ENCODE peak calls at places on chromosome 12, in ten cellular contexts. Y is iris pigment epithelial cell; Z is naive thymus-derived CD8-positive, alpha-beta T cell; D is bronchial epithelial cell; K is GM10248; L is D341Med; T is ovary; M is A549; G is activated CD8-positive, alpha-beta memory T cell treated with anti-CD3 and anti-CD28 coated beads, Interleukin-2, amount 50 U/mL, for 48 hours; E is occipital lobe. S is an unnamed sample.

GRCh38 chr12:19227190-19227879 is 97.8 kb downstream of the PLEKHA5 start:
- DNase-seq in Y (no peak), Z (no peak), D (no peak), K (no peak), L (peak), T (no peak), M (no peak), G (no peak), E (no peak), S (no peak)

GRCh38 chr12:109815225-109815624 is 18.0 kb downstream of the TRPV4 start:
- DNase-seq in Y (no peak), Z (no peak), D (no peak), K (no peak), L (no peak), T (no peak), M (no peak), G (no peak), E (no peak), S (no peak)

GRCh38 chr12:53078425-53079225 is 565 bp downstream of the SPRYD3 start:
- DNase-seq in Y (peak), Z (peak), D (peak), K (no peak), L (no peak), T (peak), M (no peak), G (no peak), E (no peak), S (peak)

GRCh38 chr12:88578821-88579518 is 1.3 kb downstream of the KITLG start:
- DNase-seq in Y (peak), Z (no peak), D (peak), K (no peak), L (peak), T (no peak), M (peak), G (no peak), E (no peak), S (peak)

GRCh38 chr12:2289525-2289924 is 236.7 kb downstream of the CACNA1C start:
- DNase-seq in Y (no peak), Z (no peak), D (no peak), K (no peak), L (no peak), T (no peak), M (no peak), G (no peak), E (no peak), S (no peak)

GRCh38 chr12:12349711-12350665 is at the start of gene MANSC1:
- DNase-seq in Y (no peak), Z (peak), D (no peak), K (peak), L (peak), T (peak), M (peak), G (peak), E (peak), S (peak)

GRCh38 chr12:25829192-25829591 is 129.3 kb upstream of the RASSF8 start:
- DNase-seq in Y (peak), Z (no peak), D (peak), K (no peak), L (no peak), T (no peak), M (peak), G (no peak), E (no peak), S (no peak)

GRCh38 chr12:90858261-90858660 is 96.7 kb downstream of the CCER1 start:
- DNase-seq in Y (peak), Z (no peak), D (no peak), K (no peak), L (no peak), T (no peak), M (no peak), G (no peak), E (no peak), S (peak)

GRCh38 chr12:19316420-19316819 is 122.9 kb upstream of the AEBP2 start:
- DNase-seq in Y (peak), Z (no peak), D (peak), K (no peak), L (no peak), T (no peak), M (peak), G (no peak), E (no peak), S (no peak)

GRCh38 chr12:95852133-95852532 is 6.6 kb upstream of the SNRPF start:
- DNase-seq in Y (no peak), Z (no peak), D (no peak), K (no peak), L (no peak), T (no peak), M (no peak), G (no peak), E (no peak), S (no peak)

GRCh38 chr12:94740601-94741362 is 90.4 kb upstream of the TMCC3 start:
- DNase-seq in Y (no peak), Z (no peak), D (no peak), K (no peak), L (no peak), T (no peak), M (no peak), G (no peak), E (no peak), S (no peak)

GRCh38 chr12:52614381-52615207 is 3.8 kb downstream of the KRT73 start:
- DNase-seq in Y (no peak), Z (no peak), D (peak), K (no peak), L (peak), T (no peak), M (no peak), G (peak), E (no peak), S (no peak)

GRCh38 chr12:7557227-7557626 is 53.6 kb upstream of the CD163 start:
- DNase-seq in Y (no peak), Z (no peak), D (no peak), K (no peak), L (no peak), T (no peak), M (no peak), G (no peak), E (no peak), S (no peak)

GRCh38 chr12:131536337-131536736 is 174.6 kb upstream of the SFSWAP start:
- DNase-seq in Y (no peak), Z (peak), D (no peak), K (no peak), L (no peak), T (no peak), M (no peak), G (no peak), E (no peak), S (no peak)

GRCh38 chr12:130396667-130397066 is 59.0 kb downstream of the PIWIL1 start:
- DNase-seq in Y (no peak), Z (no peak), D (no peak), K (no peak), L (no peak), T (no peak), M (no peak), G (no peak), E (no peak), S (no peak)

GRCh38 chr12:108305520-108305919 is 33.6 kb downstream of the CMKLR1 start:
- DNase-seq in Y (peak), Z (no peak), D (peak), K (no peak), L (no peak), T (peak), M (no peak), G (no peak), E (peak), S (peak)

GRCh38 chr12:10612954-10613333 is 465 bp downstream of the MAGOHB start:
- DNase-seq in Y (peak), Z (no peak), D (peak), K (no peak), L (no peak), T (no peak), M (no peak), G (no peak), E (no peak), S (peak)

GRCh38 chr12:54549774-54550451 is 512 bp downstream of the PDE1B start:
- DNase-seq in Y (no peak), Z (peak), D (peak), K (no peak), L (peak), T (peak), M (no peak), G (peak), E (no peak), S (no peak)